ENCODE peak calls at places on chromosomes 3 and 15, in ten cellular contexts. U is GM12892, V is tibial nerve, N is stomach, X is heart left ventricle, A is A549, Q is Peyer's patch, W is lower leg skin, F is body of pancreas, G is endothelial cell of umbilical vein. K is an unnamed sample.

GRCh38 chr3:10994311-10994710 is 1.8 kb downstream of the SLC6A1 start:
- DNase-seq in U (no peak), V (no peak), N (no peak), X (no peak), A (no peak), Q (no peak), W (no peak), F (no peak), G (no peak), K (no peak)

GRCh38 chr15:100291106-100291505 is 50.7 kb downstream of the ADAMTS17 start:
- DNase-seq in U (no peak), V (no peak), N (no peak), X (no peak), A (no peak), Q (no peak), W (no peak), F (no peak), G (no peak), K (no peak)

GRCh38 chr15:71384501-71384900 is 269.2 kb downstream of the THSD4 start:
- DNase-seq in U (no peak), V (no peak), N (no peak), X (no peak), A (no peak), Q (no peak), W (no peak), F (no peak), G (no peak), K (no peak)

GRCh38 chr3:168517514-168518071 is 421.9 kb upstream of the GOLIM4 start:
- DNase-seq in U (no peak), V (no peak), N (peak), X (no peak), A (no peak), Q (no peak), W (no peak), F (peak), G (no peak), K (no peak)

GRCh38 chr15:51782357-51782896 is 31.0 kb downstream of the TMOD2 start:
- DNase-seq in U (no peak), V (no peak), N (no peak), X (no peak), A (peak), Q (no peak), W (no peak), F (no peak), G (peak), K (peak)

GRCh38 chr3:190514163-190515153 is 573 bp downstream of the IL1RAP start:
- DNase-seq in U (no peak), V (peak), N (peak), X (peak), A (peak), Q (peak), W (peak), F (peak), G (peak), K (peak)

GRCh38 chr3:126578702-126579101 is 20.0 kb upstream of the C3orf22 start:
- DNase-seq in U (no peak), V (no peak), N (no peak), X (no peak), A (no peak), Q (no peak), W (no peak), F (no peak), G (no peak), K (no peak)

GRCh38 chr3:42690191-42690590 is 4.9 kb downstream of the KLHL40 start:
- DNase-seq in U (no peak), V (no peak), N (no peak), X (no peak), A (no peak), Q (no peak), W (peak), F (no peak), G (no peak), K (no peak)

GRCh38 chr3:27357665-27358258 is 11.4 kb downstream of the NEK10 start:
- DNase-seq in U (no peak), V (no peak), N (peak), X (peak), A (peak), Q (no peak), W (no peak), F (peak), G (peak), K (peak)

GRCh38 chr3:146189519-146190173 is 28.7 kb upstream of the PLOD2 start:
- DNase-seq in U (peak), V (no peak), N (no peak), X (no peak), A (peak), Q (no peak), W (no peak), F (peak), G (peak), K (peak)

GRCh38 chr15:74389115-74390048 is 21.9 kb upstream of the CYP11A1 start:
- DNase-seq in U (no peak), V (no peak), N (no peak), X (no peak), A (no peak), Q (no peak), W (no peak), F (no peak), G (peak), K (peak)

GRCh38 chr3:127419641-127420354 is 132.0 kb upstream of the PRR20G start:
- DNase-seq in U (no peak), V (no peak), N (no peak), X (no peak), A (no peak), Q (no peak), W (peak), F (no peak), G (no peak), K (no peak)

GRCh38 chr3:46917257-46917656 is 39.7 kb downstream of the PTH1R start:
- DNase-seq in U (no peak), V (no peak), N (no peak), X (no peak), A (no peak), Q (peak), W (no peak), F (peak), G (no peak), K (no peak)

GRCh38 chr3:143831208-143831607 is 17.1 kb downstream of the SLC9A9 start:
- DNase-seq in U (no peak), V (no peak), N (no peak), X (no peak), A (no peak), Q (no peak), W (no peak), F (no peak), G (peak), K (no peak)

GRCh38 chr3:130093741-130094391 is 12.2 kb downstream of the ALG1L2 start:
- DNase-seq in U (peak), V (no peak), N (no peak), X (no peak), A (no peak), Q (peak), W (no peak), F (no peak), G (no peak), K (peak)

GRCh38 chr3:195873971-195874370 is 34.4 kb downstream of the TNK2 start:
- DNase-seq in U (no peak), V (no peak), N (peak), X (no peak), A (peak), Q (no peak), W (no peak), F (no peak), G (no peak), K (no peak)

GRCh38 chr15:69085325-69086081 is 71.0 kb downstream of the NOX5 start:
- DNase-seq in U (no peak), V (no peak), N (no peak), X (no peak), A (no peak), Q (no peak), W (no peak), F (no peak), G (no peak), K (no peak)

GRCh38 chr15:88776646-88777045 is 26.6 kb upstream of the ACAN start:
- DNase-seq in U (no peak), V (no peak), N (no peak), X (no peak), A (no peak), Q (no peak), W (no peak), F (no peak), G (no peak), K (no peak)

GRCh38 chr3:52190294-52190841 is 7.6 kb upstream of the ALAS1 start:
- DNase-seq in U (no peak), V (peak), N (peak), X (no peak), A (no peak), Q (no peak), W (no peak), F (peak), G (no peak), K (peak)

GRCh38 chr3:141540531-141540930 is 53.7 kb downstream of the RASA2 start:
- DNase-seq in U (no peak), V (no peak), N (no peak), X (no peak), A (no peak), Q (no peak), W (no peak), F (no peak), G (no peak), K (no peak)

GRCh38 chr3:53803816-53804545 is 42.2 kb downstream of the CHDH start:
- DNase-seq in U (no peak), V (no peak), N (no peak), X (no peak), A (no peak), Q (no peak), W (no peak), F (no peak), G (no peak), K (no peak)

GRCh38 chr3:64299206-64299605 is 73.9 kb upstream of the PRICKLE2 start:
- DNase-seq in U (no peak), V (no peak), N (no peak), X (no peak), A (no peak), Q (no peak), W (no peak), F (no peak), G (no peak), K (no peak)

GRCh38 chr15:74365619-74366445 is 1.6 kb downstream of the CYP11A1 start:
- DNase-seq in U (no peak), V (peak), N (no peak), X (peak), A (no peak), Q (peak), W (peak), F (peak), G (peak), K (peak)

GRCh38 chr15:87121357-87121756 is 1041.7 kb downstream of the AGBL1 start:
- DNase-seq in U (no peak), V (no peak), N (no peak), X (no peak), A (peak), Q (no peak), W (no peak), F (no peak), G (no peak), K (no peak)

GRCh38 chr15:77720155-77720554 is 87.4 kb upstream of the LINGO1 start:
- DNase-seq in U (no peak), V (no peak), N (no peak), X (no peak), A (no peak), Q (no peak), W (no peak), F (no peak), G (no peak), K (no peak)

GRCh38 chr3:52145736-52146110 is 8.5 kb downstream of the POC1A start:
- DNase-seq in U (no peak), V (no peak), N (no peak), X (no peak), A (no peak), Q (no peak), W (no peak), F (no peak), G (no peak), K (no peak)

GRCh38 chr3:23611737-23612295 is 193.9 kb upstream of the UBE2E1 start:
- DNase-seq in U (no peak), V (peak), N (peak), X (peak), A (no peak), Q (no peak), W (no peak), F (peak), G (peak), K (no peak)

GRCh38 chr3:73499787-73500186 is 125.0 kb downstream of the PDZRN3 start:
- DNase-seq in U (no peak), V (no peak), N (no peak), X (no peak), A (no peak), Q (no peak), W (no peak), F (no peak), G (no peak), K (no peak)

GRCh38 chr3:16511561-16512434 is 1.7 kb downstream of the RFTN1 start:
- DNase-seq in U (peak), V (peak), N (peak), X (peak), A (no peak), Q (no peak), W (peak), F (peak), G (peak), K (peak)

GRCh38 chr15:79071901-79072300 is 18.7 kb downstream of the RASGRF1 start:
- DNase-seq in U (no peak), V (peak), N (no peak), X (no peak), A (no peak), Q (no peak), W (no peak), F (no peak), G (no peak), K (no peak)

GRCh38 chr15:31325432-31325975 is 1.1 kb upstream of the KLF13 start:
- DNase-seq in U (no peak), V (peak), N (peak), X (peak), A (no peak), Q (peak), W (peak), F (peak), G (no peak), K (peak)

GRCh38 chr15:71596672-71597071 is 213.7 kb upstream of the NR2E3 start:
- DNase-seq in U (no peak), V (peak), N (peak), X (peak), A (peak), Q (no peak), W (no peak), F (peak), G (no peak), K (no peak)

GRCh38 chr3:169118666-169119370 is 544.7 kb downstream of the MECOM start:
- DNase-seq in U (no peak), V (no peak), N (no peak), X (no peak), A (no peak), Q (no peak), W (no peak), F (no peak), G (peak), K (no peak)

GRCh38 chr15:39629906-39630305 is 49.0 kb downstream of the THBS1 start:
- DNase-seq in U (no peak), V (no peak), N (no peak), X (no peak), A (no peak), Q (no peak), W (no peak), F (no peak), G (no peak), K (no peak)

GRCh38 chr3:129622933-129623332 is 16.5 kb upstream of the PLXND1 start:
- DNase-seq in U (no peak), V (no peak), N (no peak), X (no peak), A (no peak), Q (no peak), W (no peak), F (no peak), G (peak), K (no peak)

GRCh38 chr15:64982472-64982871 is 7.2 kb downstream of the SPG21 start:
- DNase-seq in U (no peak), V (no peak), N (no peak), X (no peak), A (no peak), Q (no peak), W (no peak), F (no peak), G (no peak), K (no peak)

GRCh38 chr15:63801910-63802309 is 31.8 kb downstream of the HERC1 start:
- DNase-seq in U (no peak), V (no peak), N (no peak), X (no peak), A (no peak), Q (no peak), W (no peak), F (no peak), G (no peak), K (no peak)

DNA sequence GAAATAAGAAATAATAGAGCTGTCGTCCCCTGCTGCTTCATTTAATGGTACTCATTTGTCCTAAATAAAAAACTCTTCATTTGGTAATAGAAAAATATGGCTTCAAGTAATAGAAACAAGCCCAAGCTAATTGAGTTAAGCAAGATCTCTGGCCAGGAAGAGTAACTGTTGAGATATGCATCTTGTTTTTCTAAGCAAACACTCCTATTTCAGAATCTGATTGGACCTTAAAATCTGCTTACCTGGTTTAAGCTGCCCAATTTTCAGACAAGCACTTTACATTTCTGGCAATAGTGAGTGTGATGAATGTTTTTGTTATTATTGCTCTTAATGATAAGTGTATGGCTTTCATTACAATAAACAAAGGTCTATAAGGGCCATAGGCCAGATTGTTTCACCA is 86.2 kb downstream of the CMSS1 start:
- DNase-seq in U (no peak), V (no peak), N (no peak), X (no peak), A (no peak), Q (no peak), W (no peak), F (no peak), G (no peak), K (no peak)
- TF ChIP-seq POLR2A in U (no peak), V (no peak), N (no peak), X (no peak), A (no peak), Q (no peak), W (no peak), F (no peak), G (no peak), K (no peak)

GRCh38 chr15:90248760-90249122 is 615 bp upstream of the TTLL13 start:
- DNase-seq in U (no peak), V (no peak), N (no peak), X (no peak), A (no peak), Q (no peak), W (no peak), F (no peak), G (no peak), K (no peak)

DNA sequence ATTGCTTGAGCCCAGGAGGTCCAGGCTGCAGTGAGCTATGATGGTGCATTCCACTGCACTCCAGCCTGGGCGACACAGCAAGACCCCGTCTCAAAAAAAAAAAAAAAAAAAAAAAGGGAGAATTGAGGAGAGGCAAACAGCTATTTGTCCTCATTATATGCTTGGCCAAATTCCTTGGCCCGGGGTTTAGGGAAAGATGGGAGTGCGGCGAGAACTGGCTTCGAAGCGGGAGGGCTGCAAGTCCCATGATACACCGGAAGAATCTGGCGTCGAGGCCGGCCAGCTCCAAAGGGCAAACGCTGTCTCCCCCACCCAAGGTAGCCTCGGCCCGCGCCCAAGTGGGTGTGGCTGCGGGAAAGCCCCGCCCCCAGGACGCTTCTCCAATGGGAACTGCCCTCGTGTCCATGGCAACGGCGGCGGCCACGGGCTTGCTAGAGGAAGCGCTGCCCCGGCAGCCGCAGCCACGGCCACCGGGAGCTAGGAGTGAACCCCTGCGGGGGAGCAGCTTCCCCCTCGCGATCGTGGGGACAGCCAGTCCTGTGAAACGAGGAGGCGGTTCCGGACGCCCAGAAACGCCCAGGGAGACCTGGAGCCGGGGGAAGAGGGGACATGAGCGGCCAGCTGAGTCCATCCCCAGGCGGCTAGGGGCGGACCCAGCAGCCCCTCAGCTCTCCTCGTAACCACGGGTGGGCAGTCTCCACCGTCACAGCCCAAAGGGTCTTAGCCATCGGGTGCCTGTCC is at the start of gene TTLL13:
- DNase-seq in U (no peak), V (peak), N (peak), X (peak), A (peak), Q (peak), W (peak), F (peak), G (peak), K (peak)
- TF ChIP-seq POLR2A in U (no peak), V (no peak), N (no peak), X (peak), A (peak), Q (peak), W (no peak), F (peak), G (peak), K (no peak)

DNA sequence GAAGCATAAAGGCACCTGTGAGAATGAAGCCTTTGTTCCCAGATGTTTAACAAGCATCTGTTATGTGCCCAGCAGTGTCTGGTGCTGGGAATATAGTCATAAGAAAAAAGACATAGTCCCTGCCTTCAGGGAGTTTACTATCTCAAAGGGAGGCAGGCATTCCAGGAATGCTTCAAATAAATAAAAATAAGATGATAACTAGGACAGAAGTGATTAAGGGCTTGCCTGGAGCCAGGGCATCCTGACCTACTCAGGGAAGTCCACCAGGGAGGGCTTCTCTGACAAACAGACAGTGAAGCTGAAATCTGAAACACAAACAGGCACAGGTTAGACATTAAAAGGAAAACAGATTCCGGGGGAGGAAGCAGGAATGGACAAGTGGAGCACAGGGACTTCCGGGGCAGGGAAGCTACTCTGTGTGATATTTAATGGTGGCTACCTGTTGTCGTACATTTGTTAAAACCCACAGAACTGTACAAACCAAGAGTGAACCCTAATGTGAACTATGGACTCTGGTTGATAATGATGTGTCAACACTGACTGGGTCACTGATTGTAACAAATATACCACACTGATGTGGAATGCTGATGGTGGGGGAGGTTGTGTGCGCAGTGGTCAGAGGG is 53.3 kb downstream of the ITGB5 start:
- DNase-seq in U (no peak), V (no peak), N (no peak), X (no peak), A (peak), Q (no peak), W (no peak), F (no peak), G (no peak), K (no peak)
- TF ChIP-seq POLR2A in U (no peak), V (no peak), N (no peak), X (no peak), A (no peak), Q (no peak), W (no peak), F (no peak), G (no peak), K (no peak)

DNA sequence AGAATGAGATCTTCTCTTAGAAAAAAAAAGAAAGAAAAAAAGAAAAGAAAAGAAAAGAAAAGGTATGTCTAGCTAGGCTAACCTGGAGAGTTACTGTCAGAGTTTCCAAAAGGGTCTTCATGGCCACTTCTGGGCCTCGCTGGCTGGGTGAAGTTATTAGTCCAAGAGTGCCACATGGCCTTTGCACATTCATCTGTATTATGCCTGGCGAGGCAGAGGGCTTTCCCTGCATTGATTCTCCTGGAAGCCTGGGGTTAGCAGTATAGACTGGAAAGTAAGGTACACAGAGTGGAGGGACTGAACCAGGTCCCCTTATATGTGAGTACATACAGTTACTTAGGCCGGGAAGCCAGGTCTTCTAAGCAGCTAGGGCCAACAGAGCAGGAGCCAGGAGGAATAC is 54.8 kb upstream of the CGNL1 start:
- DNase-seq in U (no peak), V (no peak), N (no peak), X (no peak), A (no peak), Q (no peak), W (no peak), F (no peak), G (no peak), K (no peak)
- TF ChIP-seq POLR2A in U (no peak), V (no peak), N (no peak), X (no peak), A (no peak), Q (no peak), W (no peak), F (no peak), G (no peak), K (no peak)

GRCh38 chr3:182682263-182683229 is 110.8 kb upstream of the ATP11B start:
- DNase-seq in U (peak), V (no peak), N (peak), X (peak), A (peak), Q (peak), W (no peak), F (peak), G (peak), K (peak)
- TF ChIP-seq POLR2A in U (no peak), V (no peak), N (no peak), X (no peak), A (no peak), Q (no peak), W (no peak), F (no peak), G (no peak), K (no peak)

GRCh38 chr3:93973160-93974126 is at the start of gene PROS1:
- DNase-seq in U (peak), V (peak), N (peak), X (peak), A (peak), Q (peak), W (peak), F (peak), G (peak), K (peak)
- TF ChIP-seq POLR2A in U (no peak), V (peak), N (no peak), X (peak), A (peak), Q (no peak), W (no peak), F (peak), G (peak), K (peak)